ENCODE peak calls at places on chromosome 6, in nine cellular contexts. I is NCI-H2081; R is WERI-Rb-1; H is germinal center; B is sigmoid colon; P is anterior cingulate cortex; E is T-helper 2 cell; W is effector CD8-positive, alpha-beta T cell; L is cardiac fibroblast. G is an unnamed sample.

GRCh38 chr6:148840256-148840655 is 93.4 kb downstream of the UST start:
- DNase-seq in R (no peak), I (no peak), P (no peak), E (no peak), B (no peak), L (no peak), W (no peak), H (no peak), G (no peak)

GRCh38 chr6:99096186-99096585 is 148.4 kb upstream of the FBXL4 start:
- DNase-seq in E (no peak), L (no peak), I (no peak), B (no peak), W (no peak), H (no peak), P (no peak), R (no peak), G (no peak)

GRCh38 chr6:30164714-30165113 is 1.4 kb downstream of the TRIM15 start:
- DNase-seq in B (no peak), P (no peak), W (no peak), L (no peak), I (no peak), E (no peak), R (no peak), H (no peak), G (no peak)

GRCh38 chr6:157205473-157206358 is 117.6 kb downstream of the TMEM242 start:
- DNase-seq in I (no peak), R (no peak), P (no peak), W (no peak), L (no peak), B (no peak), H (no peak), E (no peak), G (no peak)

GRCh38 chr6:155436981-155437749 is 18.5 kb downstream of the NOX3 start:
- DNase-seq in H (no peak), L (peak), W (no peak), R (no peak), P (no peak), E (no peak), I (no peak), B (no peak), G (no peak)

GRCh38 chr6:144899161-144899560 is 614.0 kb downstream of the UTRN start:
- DNase-seq in P (no peak), W (no peak), H (no peak), I (no peak), L (peak), B (no peak), R (no peak), E (no peak), G (no peak)

GRCh38 chr6:169800668-169801395 is 49.4 kb downstream of the ERMARD start:
- DNase-seq in L (peak), H (no peak), R (no peak), B (no peak), E (no peak), I (peak), W (no peak), P (peak), G (no peak)

GRCh38 chr6:161918154-161918553 is 644.3 kb upstream of the AGPAT4 start:
- DNase-seq in W (no peak), R (no peak), H (no peak), E (no peak), P (no peak), L (no peak), I (no peak), B (no peak), G (no peak)

GRCh38 chr6:36596359-36596758 is 2.2 kb downstream of the SRSF3 start:
- DNase-seq in I (no peak), W (no peak), E (no peak), L (no peak), R (no peak), P (no peak), B (peak), H (no peak), G (peak)

GRCh38 chr6:42224222-42225042 is 6.8 kb upstream of the MRPS10 start:
- DNase-seq in B (no peak), E (no peak), L (peak), R (no peak), I (no peak), W (no peak), H (no peak), P (no peak), G (peak)

GRCh38 chr6:44291841-44292240 is 21.3 kb downstream of the AARS2 start:
- DNase-seq in E (no peak), I (no peak), R (peak), H (no peak), P (no peak), W (no peak), L (no peak), B (no peak), G (no peak)

GRCh38 chr6:111541720-111542065 is 58.7 kb upstream of the REV3L start:
- DNase-seq in P (no peak), E (no peak), I (no peak), B (no peak), L (no peak), H (no peak), R (no peak), W (no peak), G (no peak)

GRCh38 chr6:143027058-143027457 is 33.6 kb upstream of the AIG1 start:
- DNase-seq in I (no peak), W (peak), E (no peak), B (no peak), P (no peak), R (peak), L (peak), H (peak), G (peak)

GRCh38 chr6:21166754-21167153 is 426.8 kb upstream of the SOX4 start:
- DNase-seq in I (no peak), L (no peak), P (no peak), R (no peak), B (no peak), W (no peak), E (no peak), H (no peak), G (peak)